ENCODE peak calls at places on chromosomes 3 and 15, in seven cellular contexts. X is substantia nigra, N is lower leg skin, Z is SHP77 treated with DMSO at 0.1 percent for 48 hours, Q is brain microvascular endothelial cell, W is HTR-8/SVneo, E is ureter. O is an unnamed sample.
A peak's percentile ranks its signal among the peaks of the same experiment; 100 is the strongest.

GRCh38 chr3:58242340-58242739 is 4.7 kb downstream of the ABHD6 start:
- DNase-seq in X (no peak), N (no peak), Z (no peak), Q (no peak), W (no peak), E (no peak), O (no peak)

GRCh38 chr3:52402101-52402521 is 42.8 kb downstream of the SEMA3G start:
- DNase-seq in X (no peak), N (peak; percentile 84), Z (no peak), Q (no peak), W (no peak), E (no peak), O (no peak)

GRCh38 chr3:172787746-172788145 is 37.2 kb downstream of the ECT2 start:
- DNase-seq in X (no peak), N (no peak), Z (no peak), Q (no peak), W (no peak), E (no peak), O (no peak)

GRCh38 chr3:24416224-24416623 is 78.4 kb downstream of the THRB start:
- DNase-seq in X (no peak), N (no peak), Z (no peak), Q (no peak), W (no peak), E (no peak), O (no peak)

GRCh38 chr3:119580148-119580760 is 962 bp downstream of the ADPRH start:
- DNase-seq in X (no peak), N (no peak), Z (no peak), Q (peak; percentile 14), W (no peak), E (no peak), O (peak; percentile 36)

GRCh38 chr3:114706591-114707224 is 412.9 kb downstream of the TIGIT start:
- DNase-seq in X (no peak), N (no peak), Z (no peak), Q (peak; percentile 59), W (peak; percentile 1), E (no peak), O (peak; percentile 56)

GRCh38 chr15:94098877-94099606 is 132.3 kb upstream of the MCTP2 start:
- DNase-seq in X (no peak), N (no peak), Z (no peak), Q (no peak), W (no peak), E (no peak), O (no peak)

GRCh38 chr15:99536422-99537033 is 29.3 kb upstream of the MEF2A start:
- DNase-seq in X (peak; percentile 25), N (peak; percentile 89), Z (no peak), Q (peak; percentile 83), W (peak; percentile 56), E (no peak), O (no peak)

GRCh38 chr3:150180349-150180748 is 209.7 kb upstream of the PFN2 start:
- DNase-seq in X (no peak), N (no peak), Z (no peak), Q (peak; percentile 77), W (peak; percentile 26), E (no peak), O (no peak)

GRCh38 chr3:128399221-128399915 is 67.3 kb downstream of the DNAJB8 start:
- DNase-seq in X (no peak), N (no peak), Z (no peak), Q (no peak), W (no peak), E (no peak), O (no peak)

GRCh38 chr15:25863067-25863967 is at the start of gene ATP10A:
- DNase-seq in X (no peak), N (no peak), Z (no peak), Q (peak; percentile 40), W (no peak), E (no peak), O (no peak)

GRCh38 chr3:118636841-118637240 is 397.8 kb downstream of the IGSF11 start:
- DNase-seq in X (no peak), N (no peak), Z (no peak), Q (no peak), W (no peak), E (no peak), O (no peak)

GRCh38 chr3:117628896-117629295 is 919.3 kb downstream of the TUSC7 start:
- DNase-seq in X (no peak), N (no peak), Z (peak; percentile 97), Q (peak; percentile 70), W (no peak), E (no peak), O (peak; percentile 87)

GRCh38 chr15:90598053-90598577 is 68.4 kb downstream of the CRTC3 start:
- DNase-seq in X (no peak), N (peak; percentile 88), Z (no peak), Q (no peak), W (no peak), E (peak; percentile 74), O (peak; percentile 10)

GRCh38 chr3:7171493-7171892 is 310.6 kb downstream of the GRM7 start:
- DNase-seq in X (no peak), N (no peak), Z (no peak), Q (no peak), W (no peak), E (no peak), O (no peak)

GRCh38 chr3:46705022-46705530 is 3.9 kb downstream of the TMIE start:
- DNase-seq in X (no peak), N (peak; percentile 96), Z (peak; percentile 34), Q (peak; percentile 66), W (peak; percentile 76), E (peak; percentile 80), O (peak; percentile 66)

GRCh38 chr3:198046120-198046857 is 86.3 kb downstream of the LMLN start:
- DNase-seq in X (no peak), N (no peak), Z (no peak), Q (no peak), W (no peak), E (no peak), O (no peak)

GRCh38 chr3:31561891-31562290 is 29.2 kb downstream of the STT3B start:
- DNase-seq in X (no peak), N (no peak), Z (no peak), Q (no peak), W (no peak), E (no peak), O (no peak)